ENCODE peak calls at places on chromosomes 16 and 17, in nine cellular contexts. One of them, this sample, is unnamed.

GRCh38 chr16:57530104-57530522 is 6.3 kb downstream of the CCDC102A start:
- DNase-seq in cardiac muscle cell: peak; percentile 78
- DNase-seq in esophagus squamous epithelium: no peak
- DNase-seq in tibial nerve: no peak
- DNase-seq in heart left ventricle: peak; percentile 60
- DNase-seq in CD4-positive, alpha-beta memory T cell: peak; percentile 63
- DNase-seq in upper lobe of right lung: peak; percentile 65
- DNase-seq in H1: no peak
- DNase-seq in lower lobe of right lung: peak; percentile 48
- DNase-seq in this sample: peak; percentile 73

GRCh38 chr17:35605753-35606152 is 18.6 kb downstream of the AP2B1 start:
- DNase-seq in cardiac muscle cell: no peak
- DNase-seq in esophagus squamous epithelium: no peak
- DNase-seq in tibial nerve: no peak
- DNase-seq in heart left ventricle: no peak
- DNase-seq in CD4-positive, alpha-beta memory T cell: no peak
- DNase-seq in upper lobe of right lung: no peak
- DNase-seq in H1: no peak
- DNase-seq in lower lobe of right lung: no peak
- DNase-seq in this sample: no peak

GRCh38 chr17:41739661-41740352 is 5.4 kb upstream of the HAP1 start:
- DNase-seq in cardiac muscle cell: no peak
- DNase-seq in esophagus squamous epithelium: no peak
- DNase-seq in tibial nerve: no peak
- DNase-seq in heart left ventricle: no peak
- DNase-seq in CD4-positive, alpha-beta memory T cell: no peak
- DNase-seq in upper lobe of right lung: no peak
- DNase-seq in H1: no peak
- DNase-seq in lower lobe of right lung: no peak
- DNase-seq in this sample: no peak

GRCh38 chr16:29809031-29809747 is 2.8 kb upstream of the PRRT2 start:
- DNase-seq in cardiac muscle cell: no peak
- DNase-seq in esophagus squamous epithelium: no peak
- DNase-seq in tibial nerve: no peak
- DNase-seq in heart left ventricle: no peak
- DNase-seq in CD4-positive, alpha-beta memory T cell: no peak
- DNase-seq in upper lobe of right lung: peak; percentile 65
- DNase-seq in H1: no peak
- DNase-seq in lower lobe of right lung: no peak
- DNase-seq in this sample: no peak

GRCh38 chr17:71980171-71980570 is 140.6 kb upstream of the SOX9 start:
- DNase-seq in cardiac muscle cell: no peak
- DNase-seq in esophagus squamous epithelium: no peak
- DNase-seq in tibial nerve: no peak
- DNase-seq in heart left ventricle: no peak
- DNase-seq in CD4-positive, alpha-beta memory T cell: no peak
- DNase-seq in upper lobe of right lung: no peak
- DNase-seq in H1: no peak
- DNase-seq in lower lobe of right lung: no peak
- DNase-seq in this sample: no peak

GRCh38 chr17:869067-869466 is 86.9 kb downstream of the MRM3 start:
- DNase-seq in cardiac muscle cell: peak; percentile 52
- DNase-seq in esophagus squamous epithelium: no peak
- DNase-seq in tibial nerve: peak; percentile 49
- DNase-seq in heart left ventricle: peak; percentile 82
- DNase-seq in CD4-positive, alpha-beta memory T cell: no peak
- DNase-seq in upper lobe of right lung: no peak
- DNase-seq in H1: no peak
- DNase-seq in lower lobe of right lung: no peak
- DNase-seq in this sample: peak; percentile 88

GRCh38 chr17:9968881-9969280 is 63.8 kb upstream of the RCVRN start:
- DNase-seq in cardiac muscle cell: peak; percentile 11
- DNase-seq in esophagus squamous epithelium: no peak
- DNase-seq in tibial nerve: no peak
- DNase-seq in heart left ventricle: peak; percentile 5
- DNase-seq in CD4-positive, alpha-beta memory T cell: no peak
- DNase-seq in upper lobe of right lung: no peak
- DNase-seq in H1: no peak
- DNase-seq in lower lobe of right lung: no peak
- DNase-seq in this sample: no peak

GRCh38 chr17:68783861-68784260 is 171.3 kb downstream of the ABCA8 start:
- DNase-seq in cardiac muscle cell: no peak
- DNase-seq in esophagus squamous epithelium: no peak
- DNase-seq in tibial nerve: no peak
- DNase-seq in heart left ventricle: no peak
- DNase-seq in CD4-positive, alpha-beta memory T cell: no peak
- DNase-seq in upper lobe of right lung: no peak
- DNase-seq in H1: no peak
- DNase-seq in lower lobe of right lung: no peak
- DNase-seq in this sample: no peak

GRCh38 chr17:40510328-40510648 is 8.9 kb upstream of the TNS4 start:
- DNase-seq in cardiac muscle cell: no peak
- DNase-seq in esophagus squamous epithelium: no peak
- DNase-seq in tibial nerve: no peak
- DNase-seq in heart left ventricle: peak; percentile 28
- DNase-seq in CD4-positive, alpha-beta memory T cell: no peak
- DNase-seq in upper lobe of right lung: peak; percentile 43
- DNase-seq in H1: no peak
- DNase-seq in lower lobe of right lung: no peak
- DNase-seq in this sample: no peak

GRCh38 chr17:19387921-19388521 is 1.0 kb upstream of the MFAP4 start:
- DNase-seq in cardiac muscle cell: no peak
- DNase-seq in esophagus squamous epithelium: no peak
- DNase-seq in tibial nerve: no peak
- DNase-seq in heart left ventricle: no peak
- DNase-seq in CD4-positive, alpha-beta memory T cell: no peak
- DNase-seq in upper lobe of right lung: no peak
- DNase-seq in H1: no peak
- DNase-seq in lower lobe of right lung: no peak
- DNase-seq in this sample: no peak

GRCh38 chr17:8654822-8655221 is 24.3 kb upstream of the MYH10 start:
- DNase-seq in cardiac muscle cell: no peak
- DNase-seq in esophagus squamous epithelium: no peak
- DNase-seq in tibial nerve: no peak
- DNase-seq in heart left ventricle: no peak
- DNase-seq in CD4-positive, alpha-beta memory T cell: no peak
- DNase-seq in upper lobe of right lung: no peak
- DNase-seq in H1: no peak
- DNase-seq in lower lobe of right lung: no peak
- DNase-seq in this sample: no peak

GRCh38 chr17:67116045-67116575 is 71.8 kb downstream of the CACNG1 start:
- DNase-seq in cardiac muscle cell: no peak
- DNase-seq in esophagus squamous epithelium: no peak
- DNase-seq in tibial nerve: no peak
- DNase-seq in heart left ventricle: no peak
- DNase-seq in CD4-positive, alpha-beta memory T cell: no peak
- DNase-seq in upper lobe of right lung: no peak
- DNase-seq in H1: no peak
- DNase-seq in lower lobe of right lung: no peak
- DNase-seq in this sample: no peak

GRCh38 chr17:7940743-7941142 is 8.7 kb downstream of the CNTROB start:
- DNase-seq in cardiac muscle cell: no peak
- DNase-seq in esophagus squamous epithelium: no peak
- DNase-seq in tibial nerve: no peak
- DNase-seq in heart left ventricle: no peak
- DNase-seq in CD4-positive, alpha-beta memory T cell: no peak
- DNase-seq in upper lobe of right lung: no peak
- DNase-seq in H1: no peak
- DNase-seq in lower lobe of right lung: no peak
- DNase-seq in this sample: no peak

GRCh38 chr16:60684002-60684401 is 1352.2 kb downstream of the CDH8 start:
- DNase-seq in cardiac muscle cell: no peak
- DNase-seq in esophagus squamous epithelium: no peak
- DNase-seq in tibial nerve: no peak
- DNase-seq in heart left ventricle: no peak
- DNase-seq in CD4-positive, alpha-beta memory T cell: no peak
- DNase-seq in upper lobe of right lung: no peak
- DNase-seq in H1: no peak
- DNase-seq in lower lobe of right lung: no peak
- DNase-seq in this sample: no peak

GRCh38 chr16:60681014-60681413 is 1355.2 kb downstream of the CDH8 start:
- DNase-seq in cardiac muscle cell: no peak
- DNase-seq in esophagus squamous epithelium: no peak
- DNase-seq in tibial nerve: no peak
- DNase-seq in heart left ventricle: no peak
- DNase-seq in CD4-positive, alpha-beta memory T cell: no peak
- DNase-seq in upper lobe of right lung: no peak
- DNase-seq in H1: no peak
- DNase-seq in lower lobe of right lung: no peak
- DNase-seq in this sample: no peak

GRCh38 chr16:60682219-60682618 is 1354.0 kb downstream of the CDH8 start:
- DNase-seq in cardiac muscle cell: no peak
- DNase-seq in esophagus squamous epithelium: no peak
- DNase-seq in tibial nerve: no peak
- DNase-seq in heart left ventricle: no peak
- DNase-seq in CD4-positive, alpha-beta memory T cell: no peak
- DNase-seq in upper lobe of right lung: no peak
- DNase-seq in H1: no peak
- DNase-seq in lower lobe of right lung: no peak
- DNase-seq in this sample: no peak

GRCh38 chr16:60686824-60687223 is 1349.4 kb downstream of the CDH8 start:
- DNase-seq in cardiac muscle cell: no peak
- DNase-seq in esophagus squamous epithelium: no peak
- DNase-seq in tibial nerve: no peak
- DNase-seq in heart left ventricle: no peak
- DNase-seq in CD4-positive, alpha-beta memory T cell: no peak
- DNase-seq in upper lobe of right lung: no peak
- DNase-seq in H1: no peak
- DNase-seq in lower lobe of right lung: no peak
- DNase-seq in this sample: no peak
- H3K9me3 ChIP-seq in cardiac muscle cell: no peaks in the 10 kb centered on the region
- H3K9me3 ChIP-seq in esophagus squamous epithelium: peaks cover 3% of the 10 kb centered on the region
- H3K9me3 ChIP-seq in tibial nerve: no peaks in the 10 kb centered on the region
- H3K9me3 ChIP-seq in heart left ventricle: no peaks in the 10 kb centered on the region
- H3K9me3 ChIP-seq in CD4-positive, alpha-beta memory T cell: no peaks in the 10 kb centered on the region
- H3K9me3 ChIP-seq in upper lobe of right lung: no peaks in the 10 kb centered on the region
- H3K9me3 ChIP-seq in H1: no peaks in the 10 kb centered on the region
- H3K9me3 ChIP-seq in lower lobe of right lung: no peaks in the 10 kb centered on the region
- H3K9me3 ChIP-seq in this sample: no peaks in the 10 kb centered on the region

DNA sequence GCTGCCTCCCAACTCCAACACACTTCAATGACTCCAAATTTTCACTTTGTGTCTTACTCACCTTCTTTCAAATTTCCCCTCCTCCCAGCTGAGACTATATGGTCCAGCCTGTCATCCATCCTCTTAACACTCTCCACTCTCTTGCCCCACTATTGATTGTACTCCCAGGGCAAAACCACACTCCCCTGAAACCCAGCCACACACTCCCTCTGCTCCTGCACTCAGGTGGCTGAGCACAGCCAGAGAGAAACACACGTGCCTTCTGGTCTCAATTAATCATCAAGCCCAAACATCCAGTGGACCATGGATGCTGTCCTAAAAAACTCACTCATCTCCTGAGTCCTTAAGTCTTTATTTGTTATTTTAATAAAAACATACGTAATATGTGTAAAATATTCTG is 1026.4 kb downstream of the KCNJ18 start:
- DNase-seq in cardiac muscle cell: no peak
- DNase-seq in esophagus squamous epithelium: no peak
- DNase-seq in tibial nerve: no peak
- DNase-seq in heart left ventricle: no peak
- DNase-seq in CD4-positive, alpha-beta memory T cell: no peak
- DNase-seq in upper lobe of right lung: no peak
- DNase-seq in H1: no peak
- DNase-seq in lower lobe of right lung: no peak
- DNase-seq in this sample: no peak
- H3K9me3 ChIP-seq in cardiac muscle cell: no peaks in the 10 kb centered on the region
- H3K9me3 ChIP-seq in esophagus squamous epithelium: no peaks in the 10 kb centered on the region
- H3K9me3 ChIP-seq in tibial nerve: no peaks in the 10 kb centered on the region
- H3K9me3 ChIP-seq in heart left ventricle: peaks cover 17% of the 10 kb centered on the region
- H3K9me3 ChIP-seq in CD4-positive, alpha-beta memory T cell: no peaks in the 10 kb centered on the region
- H3K9me3 ChIP-seq in upper lobe of right lung: peaks cover 5% of the 10 kb centered on the region
- H3K9me3 ChIP-seq in H1: peaks cover 49% of the 10 kb centered on the region
- H3K9me3 ChIP-seq in lower lobe of right lung: peaks cover 20% of the 10 kb centered on the region
- H3K9me3 ChIP-seq in this sample: no peaks in the 10 kb centered on the region

GRCh38 chr17:83042522-83043158 is 36.8 kb upstream of the METRNL start:
- DNase-seq in cardiac muscle cell: no peak
- DNase-seq in esophagus squamous epithelium: no peak
- DNase-seq in tibial nerve: no peak
- DNase-seq in heart left ventricle: no peak
- DNase-seq in CD4-positive, alpha-beta memory T cell: no peak
- DNase-seq in upper lobe of right lung: no peak
- DNase-seq in H1: no peak
- DNase-seq in lower lobe of right lung: no peak
- DNase-seq in this sample: no peak
- H3K9me3 ChIP-seq in cardiac muscle cell: no peaks in the 10 kb centered on the region
- H3K9me3 ChIP-seq in esophagus squamous epithelium: peaks cover 8% of the 10 kb centered on the region
- H3K9me3 ChIP-seq in tibial nerve: no peaks in the 10 kb centered on the region
- H3K9me3 ChIP-seq in heart left ventricle: peaks cover 16% of the 10 kb centered on the region
- H3K9me3 ChIP-seq in CD4-positive, alpha-beta memory T cell: no peaks in the 10 kb centered on the region
- H3K9me3 ChIP-seq in upper lobe of right lung: peaks cover 4% of the 10 kb centered on the region
- H3K9me3 ChIP-seq in H1: peaks cover 22% of the 10 kb centered on the region
- H3K9me3 ChIP-seq in lower lobe of right lung: peaks cover 20% of the 10 kb centered on the region
- H3K9me3 ChIP-seq in this sample: peaks cover 29% of the 10 kb centered on the region

GRCh38 chr16:21175397-21175796 is 16.9 kb downstream of the LDAF1 start:
- DNase-seq in cardiac muscle cell: no peak
- DNase-seq in esophagus squamous epithelium: no peak
- DNase-seq in tibial nerve: no peak
- DNase-seq in heart left ventricle: no peak
- DNase-seq in CD4-positive, alpha-beta memory T cell: no peak
- DNase-seq in upper lobe of right lung: no peak
- DNase-seq in H1: no peak
- DNase-seq in lower lobe of right lung: no peak
- DNase-seq in this sample: no peak

GRCh38 chr16:21183995-21184394 is 25.5 kb downstream of the LDAF1 start:
- DNase-seq in cardiac muscle cell: no peak
- DNase-seq in esophagus squamous epithelium: no peak
- DNase-seq in tibial nerve: no peak
- DNase-seq in heart left ventricle: no peak
- DNase-seq in CD4-positive, alpha-beta memory T cell: no peak
- DNase-seq in upper lobe of right lung: no peak
- DNase-seq in H1: no peak
- DNase-seq in lower lobe of right lung: no peak
- DNase-seq in this sample: no peak

GRCh38 chr16:21184834-21185233 is 26.4 kb downstream of the LDAF1 start:
- DNase-seq in cardiac muscle cell: no peak
- DNase-seq in esophagus squamous epithelium: no peak
- DNase-seq in tibial nerve: no peak
- DNase-seq in heart left ventricle: no peak
- DNase-seq in CD4-positive, alpha-beta memory T cell: no peak
- DNase-seq in upper lobe of right lung: no peak
- DNase-seq in H1: no peak
- DNase-seq in lower lobe of right lung: no peak
- DNase-seq in this sample: no peak

GRCh38 chr16:21179126-21179982 is 20.9 kb downstream of the LDAF1 start:
- DNase-seq in cardiac muscle cell: no peak
- DNase-seq in esophagus squamous epithelium: no peak
- DNase-seq in tibial nerve: no peak
- DNase-seq in heart left ventricle: no peak
- DNase-seq in CD4-positive, alpha-beta memory T cell: no peak
- DNase-seq in upper lobe of right lung: no peak
- DNase-seq in H1: no peak
- DNase-seq in lower lobe of right lung: no peak
- DNase-seq in this sample: no peak

DNA sequence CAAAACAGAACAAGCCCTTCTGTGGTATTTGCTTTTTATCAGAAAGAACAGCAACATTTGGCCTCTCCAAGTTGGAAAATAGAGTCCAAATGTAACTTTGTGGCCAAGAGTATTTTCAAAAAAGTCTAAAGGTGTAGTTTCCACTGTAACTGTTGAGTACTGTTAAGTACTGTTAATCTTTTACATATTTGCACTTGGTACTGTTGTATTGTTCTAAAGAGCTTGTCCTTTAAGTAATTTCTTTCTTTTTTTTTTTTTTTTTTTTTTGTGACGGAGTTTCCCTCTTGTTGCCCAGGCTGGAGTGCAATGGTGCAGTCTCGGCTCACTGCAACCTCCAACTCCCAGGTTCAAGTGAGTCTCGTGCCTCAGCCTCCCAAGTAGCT is 21.5 kb downstream of the LDAF1 start:
- DNase-seq in cardiac muscle cell: no peak
- DNase-seq in esophagus squamous epithelium: no peak
- DNase-seq in tibial nerve: no peak
- DNase-seq in heart left ventricle: no peak
- DNase-seq in CD4-positive, alpha-beta memory T cell: no peak
- DNase-seq in upper lobe of right lung: no peak
- DNase-seq in H1: no peak
- DNase-seq in lower lobe of right lung: no peak
- DNase-seq in this sample: no peak
- H3K9me3 ChIP-seq in cardiac muscle cell: no peaks in the 10 kb centered on the region
- H3K9me3 ChIP-seq in esophagus squamous epithelium: no peaks in the 10 kb centered on the region
- H3K9me3 ChIP-seq in tibial nerve: no peaks in the 10 kb centered on the region
- H3K9me3 ChIP-seq in heart left ventricle: no peaks in the 10 kb centered on the region
- H3K9me3 ChIP-seq in CD4-positive, alpha-beta memory T cell: no peaks in the 10 kb centered on the region
- H3K9me3 ChIP-seq in upper lobe of right lung: no peaks in the 10 kb centered on the region
- H3K9me3 ChIP-seq in H1: peaks cover 10% of the 10 kb centered on the region
- H3K9me3 ChIP-seq in lower lobe of right lung: no peaks in the 10 kb centered on the region
- H3K9me3 ChIP-seq in this sample: no peaks in the 10 kb centered on the region

This sample was measured in right atrium auricular region.